ENCODE peak calls at places on chromosome 17, in five cellular contexts. W is PC-3; U is vagina; C is CD8-positive, alpha-beta memory T cell; Z is right atrium auricular region. J is an unnamed sample. For H3K27me3, the result is how much of the 10 kb centered on the place peaks cover.

GRCh38 chr17:59311051-59311468 is 20.4 kb upstream of the YPEL2 start:
- DNase-seq in W (peak), U (no peak), C (peak), Z (no peak), J (peak)

GRCh38 chr17:67281736-67282135 is 36.7 kb upstream of the HELZ start:
- DNase-seq in W (no peak), U (no peak), C (no peak), Z (no peak), J (no peak)

GRCh38 chr17:75814900-75815373 is 29.3 kb downstream of the UNC13D start:
- DNase-seq in W (peak), U (no peak), C (no peak), Z (no peak), J (no peak)

GRCh38 chr17:49928126-49928800 is 40.7 kb upstream of the DLX4 start:
- DNase-seq in W (no peak), U (no peak), C (no peak), Z (no peak), J (no peak)

GRCh38 chr17:4221899-4222659 is 41.7 kb downstream of the ANKFY1 start:
- DNase-seq in W (no peak), U (no peak), C (no peak), Z (no peak), J (no peak)

GRCh38 chr17:65099941-65100315 is 37.2 kb upstream of the RGS9 start:
- DNase-seq in W (peak), U (no peak), C (no peak), Z (no peak), J (peak)

GRCh38 chr17:65158081-65158480 is 20.9 kb downstream of the RGS9 start:
- DNase-seq in W (no peak), U (no peak), C (no peak), Z (no peak), J (no peak)

GRCh38 chr17:15432807-15433547 is 34.4 kb downstream of the CDRT4 start:
- DNase-seq in W (no peak), U (no peak), C (no peak), Z (no peak), J (no peak)

GRCh38 chr17:67489273-67489672 is 112.2 kb downstream of the PITPNC1 start:
- DNase-seq in W (no peak), U (no peak), C (no peak), Z (no peak), J (no peak)

GRCh38 chr17:65530985-65531507 is 30.4 kb downstream of the AXIN2 start:
- DNase-seq in W (no peak), U (no peak), C (no peak), Z (no peak), J (no peak)

GRCh38 chr17:83149761-83150251 is 70.4 kb downstream of the METRNL start:
- DNase-seq in W (no peak), U (peak), C (no peak), Z (peak), J (no peak)

GRCh38 chr17:55175788-55176425 is 88.9 kb upstream of the HLF start:
- DNase-seq in W (no peak), U (no peak), C (no peak), Z (no peak), J (no peak)

GRCh38 chr17:55433629-55434422 is 12.2 kb upstream of the MMD start:
- DNase-seq in W (peak), U (peak), C (no peak), Z (no peak), J (no peak)

GRCh38 chr17:7019406-7019805 is 3.4 kb upstream of the BCL6B start:
- DNase-seq in W (no peak), U (no peak), C (no peak), Z (no peak), J (no peak)
- H3K4me3 ChIP-seq in W (peak), U (peak), C (no peak), Z (peak), J (peak)

DNA sequence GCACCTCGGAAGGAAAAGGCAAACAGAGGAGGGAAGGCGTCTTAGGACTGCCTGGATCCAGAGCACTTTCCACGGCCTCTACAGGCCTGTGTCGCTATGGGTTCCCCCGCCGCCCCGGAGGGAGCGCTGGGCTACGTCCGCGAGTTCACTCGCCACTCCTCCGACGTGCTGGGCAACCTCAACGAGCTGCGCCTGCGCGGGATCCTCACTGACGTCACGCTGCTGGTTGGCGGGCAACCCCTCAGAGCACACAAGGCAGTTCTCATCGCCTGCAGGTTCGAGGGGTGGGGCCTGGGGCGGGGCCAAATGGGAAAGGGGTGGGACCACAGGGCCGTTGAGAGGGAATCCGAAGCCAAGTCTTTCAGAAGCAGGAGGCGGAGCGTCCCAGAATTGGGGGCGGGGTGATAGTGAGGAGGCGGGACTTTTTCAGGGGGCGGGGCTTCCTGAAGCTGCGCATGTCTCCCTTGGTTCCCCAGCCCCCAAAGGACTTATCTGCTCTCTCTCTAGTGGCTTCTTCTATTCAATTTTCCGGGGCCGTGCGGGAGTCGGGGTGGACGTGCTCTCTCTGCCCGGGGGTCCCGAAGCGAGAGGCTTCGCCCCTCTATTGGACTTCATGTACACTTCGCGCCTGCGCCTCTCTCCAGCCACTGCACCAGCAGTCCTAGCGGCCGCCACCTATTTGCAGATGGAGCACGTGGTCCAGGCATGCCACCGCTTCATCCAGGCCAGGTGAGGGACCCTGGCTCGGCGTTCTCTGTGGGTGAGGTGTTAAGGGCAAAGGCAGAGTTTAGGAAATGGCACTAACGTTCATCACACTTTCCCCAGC is 939 bp downstream of the BCL6B start:
- DNase-seq in W (peak), U (no peak), C (peak), Z (peak), J (peak)
- H3K27me3 ChIP-seq in W (under half), U (under half), C (under half), Z (under half), J (under half)

DNA sequence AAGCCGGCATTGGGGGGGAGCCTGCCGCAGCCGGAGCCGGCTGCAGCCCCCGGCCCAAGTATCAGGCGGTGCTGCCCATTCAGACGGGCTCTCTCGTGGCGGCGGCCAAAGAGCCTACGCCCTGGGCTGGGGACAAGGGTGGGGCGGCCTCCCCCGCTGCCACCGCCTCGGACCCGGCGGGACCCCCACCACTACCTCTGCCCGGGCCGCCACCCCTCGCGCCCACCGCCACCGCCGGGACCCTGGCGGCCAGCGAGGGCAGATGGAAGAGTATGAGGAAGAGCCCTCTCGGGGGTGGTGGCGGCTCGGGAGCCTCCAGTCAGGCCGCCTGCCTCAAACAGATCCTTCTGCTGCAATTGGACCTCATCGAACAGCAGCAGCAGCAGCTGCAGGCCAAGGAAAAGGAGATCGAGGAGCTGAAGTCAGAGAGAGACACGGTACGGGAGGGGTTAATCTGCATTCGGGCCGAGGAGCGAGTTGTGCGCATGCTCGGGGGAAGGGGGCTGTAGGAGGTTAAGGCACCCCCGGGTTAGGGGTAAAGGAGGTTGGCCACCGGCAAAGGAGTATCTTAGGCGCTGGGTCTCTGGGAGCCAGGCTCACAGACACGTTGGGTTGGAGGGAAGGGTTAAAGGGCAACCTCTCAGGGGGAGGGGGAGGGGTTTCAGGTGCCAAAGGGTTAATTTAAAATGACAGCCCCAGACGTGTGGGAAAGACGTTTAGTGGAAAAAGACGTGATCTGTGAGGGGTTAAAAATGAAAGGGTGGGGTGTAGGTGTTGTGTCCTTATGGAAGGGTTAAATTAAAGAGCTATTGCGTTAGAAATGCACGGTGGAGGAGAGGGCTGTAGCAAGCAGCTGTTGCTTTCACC is 1.4 kb downstream of the MSL1 start:
- DNase-seq in W (peak), U (no peak), C (peak), Z (no peak), J (peak)
- H3K4me3 ChIP-seq in W (peak), U (peak), C (peak), Z (peak), J (peak)

GRCh38 chr17:80449930-80450576 is 26.4 kb downstream of the NPTX1 start:
- DNase-seq in W (no peak), U (no peak), C (no peak), Z (no peak), J (no peak)
- H3K27me3 ChIP-seq in W (under half), U (under half), C (under half), Z (under half), J (under half)

J was measured in heart right ventricle.